ENCODE peak calls at places on chromosomes 4 and X, in six cellular contexts. B is NCI-H510A treated with DMSO at 0.1 percent for 48 hours; J is stimulated activated CD8-positive, alpha-beta memory T cell treated with anti-CD3 and anti-CD28 coated beads, Interleukin-4, amount 100 ng/mL, for 48 hours; U is GM23248; F is amygdala; R is left kidney. W is an unnamed sample.

GRCh38 chr4:43680416-43680815 is 768.2 kb downstream of the KCTD8 start:
- DNase-seq in F (no peak), R (peak; percentile 26), U (no peak), B (no peak), J (no peak), W (no peak)

GRCh38 chr4:183905593-183906485 is 732 bp downstream of the STOX2 start:
- DNase-seq in B (peak; percentile 23), F (peak; percentile 54), U (peak; percentile 32), R (peak; percentile 83), J (peak; percentile 29), W (no peak)

GRCh38 chrX:16466640-16467432 is 183.1 kb upstream of the S100G start:
- DNase-seq in F (no peak), R (no peak), B (no peak), J (no peak), U (peak; percentile 60), W (no peak)

GRCh38 chrX:18871970-18872369 is 111.9 kb downstream of the PHKA2 start:
- DNase-seq in J (no peak), F (no peak), B (no peak), U (no peak), R (no peak), W (no peak)

GRCh38 chrX:102978594-102978993 is 41.5 kb downstream of the RAB40AL start:
- DNase-seq in R (no peak), F (no peak), B (no peak), J (no peak), U (no peak), W (no peak)

GRCh38 chr4:38572798-38573197 is 91.2 kb upstream of the KLF3 start:
- DNase-seq in R (no peak), U (no peak), B (no peak), F (no peak), J (no peak), W (no peak)

GRCh38 chrX:3811331-3812311 is 98.2 kb upstream of the PRKX start:
- DNase-seq in J (peak; percentile 42), F (no peak), R (peak; percentile 55), B (peak; percentile 17), U (peak; percentile 65), W (no peak)

GRCh38 chr4:19944806-19945205 is 306.9 kb upstream of the SLIT2 start:
- DNase-seq in B (no peak), R (no peak), U (no peak), F (no peak), J (no peak), W (no peak)

GRCh38 chrX:20060961-20061868 is 55.5 kb downstream of the MAP7D2 start:
- DNase-seq in U (no peak), J (no peak), F (no peak), B (no peak), R (no peak), W (no peak)

GRCh38 chr4:175927121-175927520 is 115.1 kb upstream of the GPM6A start:
- DNase-seq in R (no peak), J (no peak), U (no peak), B (no peak), F (no peak), W (no peak)

GRCh38 chr4:24690436-24690835 is 104.9 kb upstream of the SOD3 start:
- DNase-seq in F (no peak), B (no peak), J (no peak), R (no peak), U (peak; percentile 60), W (no peak)

GRCh38 chr4:17762705-17763104 is 18.7 kb downstream of the FAM184B start:
- DNase-seq in F (no peak), U (peak; percentile 59), J (no peak), R (peak; percentile 42), B (no peak), W (no peak)

GRCh38 chrX:136896121-136896914 is 15.8 kb upstream of the RBMX start:
- DNase-seq in B (no peak), R (no peak), F (no peak), U (no peak), J (no peak), W (no peak)

GRCh38 chrX:38552721-38553120 is 8.6 kb upstream of the TSPAN7 start:
- DNase-seq in R (no peak), J (no peak), U (no peak), B (no peak), F (no peak), W (no peak)

GRCh38 chrX:39721570-39722279 is 376.0 kb downstream of the BCOR start:
- DNase-seq in B (no peak), J (no peak), R (no peak), U (peak; percentile 60), F (no peak), W (no peak)

W was measured in activated naive CD8-positive, alpha-beta T cell treated with anti-CD3 and anti-CD28 coated beads, Interleukin-2, amount 50 U/mL, for 16 hours.